ENCODE peak calls at places on chromosome 6, in six cellular contexts. N is natural killer cell treated with Interleukin-12 subunit alpha and Interleukin-12 subunit beta and Interleukin-15 and Interleukin-18, amount 100 ng/mL, for 72 hours; V is mesothelial cell of epicardium; Y is GM20000; Q is GM18507; P is fibroblast of pulmonary artery. A is an unnamed sample.

GRCh38 chr6:78251930-78252329 is 599.1 kb downstream of the MEI4 start:
- DNase-seq in N (no peak), Q (no peak), P (no peak), V (no peak), Y (no peak), A (no peak)

GRCh38 chr6:5684320-5684719 is 322.4 kb downstream of the NRN1 start:
- DNase-seq in Q (no peak), V (no peak), N (no peak), P (no peak), Y (no peak), A (no peak)

GRCh38 chr6:67121115-67121514 is 1414.1 kb upstream of the EYS start:
- DNase-seq in Q (no peak), V (no peak), P (no peak), Y (no peak), N (no peak), A (no peak)

GRCh38 chr6:96943535-96943934 is 19.0 kb downstream of the KLHL32 start:
- DNase-seq in P (no peak), Q (no peak), N (no peak), Y (no peak), V (no peak), A (no peak)

GRCh38 chr6:27651371-27651732 is 178.4 kb upstream of the ZNF184 start:
- DNase-seq in V (no peak), Q (no peak), Y (no peak), P (no peak), N (no peak), A (peak; percentile 47)

GRCh38 chr6:40852667-40853383 is 186.2 kb downstream of the UNC5CL start:
- DNase-seq in N (no peak), Y (peak; percentile 15), Q (no peak), P (peak; percentile 1), V (no peak), A (no peak)

GRCh38 chr6:65903992-65904391 is 197.0 kb upstream of the EYS start:
- DNase-seq in Q (no peak), V (no peak), Y (no peak), P (no peak), N (no peak), A (no peak)

GRCh38 chr6:93183513-93183912 is 235.8 kb downstream of the EPHA7 start:
- DNase-seq in Y (no peak), P (no peak), N (no peak), Q (no peak), V (no peak), A (no peak)

GRCh38 chr6:158109744-158110143 is 58.3 kb downstream of the SERAC1 start:
- DNase-seq in Y (no peak), V (no peak), Q (no peak), N (no peak), P (peak; percentile 12), A (peak; percentile 11)

GRCh38 chr6:122717350-122717749 is 62.2 kb upstream of the FABP7 start:
- DNase-seq in Y (no peak), Q (no peak), N (no peak), P (peak; percentile 21), V (no peak), A (no peak)

GRCh38 chr6:17768388-17768787 is 61.7 kb upstream of the NUP153 start:
- DNase-seq in N (no peak), V (no peak), Y (no peak), P (peak; percentile 60), Q (no peak), A (peak; percentile 50)